ENCODE peak calls at places on chromosomes 1 and 21, in five cellular contexts. One of them, this sample, is unnamed.
A peak's percentile ranks its signal among the peaks of the same experiment; 100 is the strongest.

GRCh38 chr1:1847061-1847460 is 43.8 kb downstream of the GNB1 start:
- DNase-seq in astrocyte of the spinal cord: no peak
- DNase-seq in cardiac fibroblast: no peak
- DNase-seq in GM12878: no peak
- DNase-seq in H1: no peak
- DNase-seq in this sample: no peak

GRCh38 chr1:28449904-28450303 is 55.9 kb upstream of the RCC1 start:
- DNase-seq in cardiac fibroblast: peak; percentile 68
- DNase-seq in astrocyte of the spinal cord: peak; percentile 71
- DNase-seq in H1: no peak
- DNase-seq in GM12878: peak; percentile 36
- DNase-seq in this sample: no peak

GRCh38 chr1:185973645-185974044 is 239.5 kb downstream of the HMCN1 start:
- DNase-seq in astrocyte of the spinal cord: peak; percentile 98
- DNase-seq in GM12878: no peak
- DNase-seq in cardiac fibroblast: peak; percentile 94
- DNase-seq in H1: no peak
- DNase-seq in this sample: peak; percentile 87

GRCh38 chr1:223748773-223749733 is 36.7 kb downstream of the CAPN2 start:
- DNase-seq in GM12878: no peak
- DNase-seq in H1: no peak
- DNase-seq in cardiac fibroblast: peak; percentile 66
- DNase-seq in astrocyte of the spinal cord: peak; percentile 72
- DNase-seq in this sample: no peak

GRCh38 chr1:7826363-7826762 is 26.5 kb downstream of the UTS2 start:
- DNase-seq in GM12878: no peak
- DNase-seq in H1: no peak
- DNase-seq in cardiac fibroblast: no peak
- DNase-seq in astrocyte of the spinal cord: no peak
- DNase-seq in this sample: no peak

GRCh38 chr1:54096491-54097235 is 43.3 kb downstream of the TCEANC2 start:
- DNase-seq in GM12878: no peak
- DNase-seq in astrocyte of the spinal cord: no peak
- DNase-seq in H1: no peak
- DNase-seq in cardiac fibroblast: no peak
- DNase-seq in this sample: no peak

GRCh38 chr1:39398278-39399010 is 93.0 kb upstream of the BMP8A start:
- DNase-seq in H1: no peak
- DNase-seq in GM12878: no peak
- DNase-seq in astrocyte of the spinal cord: peak; percentile 98
- DNase-seq in cardiac fibroblast: peak; percentile 98
- DNase-seq in this sample: peak; percentile 90

GRCh38 chr1:240706150-240706904 is 94.4 kb upstream of the GREM2 start:
- DNase-seq in GM12878: no peak
- DNase-seq in cardiac fibroblast: no peak
- DNase-seq in H1: no peak
- DNase-seq in astrocyte of the spinal cord: no peak
- DNase-seq in this sample: peak; percentile 47

DNA sequence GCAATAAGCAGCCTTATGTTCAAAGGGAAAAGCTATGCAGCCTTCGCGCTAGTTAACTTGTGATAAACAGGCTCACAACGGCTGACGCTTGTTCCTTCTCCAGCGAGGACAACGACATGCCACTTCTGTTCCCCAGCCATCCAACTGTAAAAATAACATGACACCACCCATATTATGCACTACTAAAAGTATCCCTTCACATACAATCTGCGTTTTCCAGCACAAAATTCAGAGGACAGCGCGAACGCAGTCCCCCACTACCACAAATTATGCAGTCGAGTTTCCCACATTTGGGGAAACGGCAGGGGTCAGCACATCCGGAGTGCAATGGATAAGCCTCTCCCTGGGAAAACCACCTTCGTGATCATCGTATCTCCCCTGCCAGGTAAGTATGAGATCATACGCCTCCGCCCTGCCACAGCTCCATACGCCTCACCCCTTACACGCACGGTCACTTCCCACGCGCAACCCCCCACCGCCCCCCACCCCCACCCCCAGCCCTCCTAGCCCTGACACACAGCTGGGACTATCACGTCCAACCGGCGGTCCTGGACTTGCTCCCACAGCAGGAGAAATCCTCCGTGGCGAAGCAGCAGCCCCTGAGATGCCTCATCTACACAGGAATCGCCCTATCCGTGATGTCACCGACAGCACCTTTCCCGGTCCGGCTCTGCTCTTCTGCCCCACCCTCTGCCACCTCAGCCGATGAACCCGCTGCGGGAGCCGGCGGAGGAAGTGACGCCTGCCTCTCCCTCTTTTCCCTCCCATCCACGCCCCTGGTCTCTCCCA is 120.8 kb downstream of the PPIAL4G start:
- DNase-seq in H1: peak; percentile 56
- DNase-seq in cardiac fibroblast: no peak
- DNase-seq in astrocyte of the spinal cord: peak; percentile 48
- DNase-seq in GM12878: peak; percentile 35
- DNase-seq in this sample: no peak
- H3K4me3 ChIP-seq in H1: peak overlapping the region; percentile 53
- H3K4me3 ChIP-seq in cardiac fibroblast: peak overlapping the region; percentile 27
- H3K4me3 ChIP-seq in astrocyte of the spinal cord: peak overlapping the region; percentile 44
- H3K4me3 ChIP-seq in GM12878: no peak overlapping the region
- H3K4me3 ChIP-seq in this sample: peak overlapping the region; percentile 40

GRCh38 chr1:15410223-15410883 is 665 bp downstream of the EFHD2 start:
- DNase-seq in cardiac fibroblast: no peak
- DNase-seq in H1: no peak
- DNase-seq in GM12878: no peak
- DNase-seq in astrocyte of the spinal cord: no peak
- DNase-seq in this sample: no peak

GRCh38 chr1:15412843-15413242 is 3.2 kb downstream of the EFHD2 start:
- DNase-seq in cardiac fibroblast: no peak
- DNase-seq in H1: no peak
- DNase-seq in GM12878: no peak
- DNase-seq in astrocyte of the spinal cord: no peak
- DNase-seq in this sample: no peak

GRCh38 chr1:15412488-15412800 is 2.8 kb downstream of the EFHD2 start:
- DNase-seq in astrocyte of the spinal cord: no peak
- DNase-seq in H1: no peak
- DNase-seq in GM12878: no peak
- DNase-seq in cardiac fibroblast: no peak
- DNase-seq in this sample: no peak

GRCh38 chr1:15410884-15411245 is 1.2 kb downstream of the EFHD2 start:
- DNase-seq in cardiac fibroblast: no peak
- DNase-seq in H1: no peak
- DNase-seq in GM12878: no peak
- DNase-seq in astrocyte of the spinal cord: no peak
- DNase-seq in this sample: no peak

DNA sequence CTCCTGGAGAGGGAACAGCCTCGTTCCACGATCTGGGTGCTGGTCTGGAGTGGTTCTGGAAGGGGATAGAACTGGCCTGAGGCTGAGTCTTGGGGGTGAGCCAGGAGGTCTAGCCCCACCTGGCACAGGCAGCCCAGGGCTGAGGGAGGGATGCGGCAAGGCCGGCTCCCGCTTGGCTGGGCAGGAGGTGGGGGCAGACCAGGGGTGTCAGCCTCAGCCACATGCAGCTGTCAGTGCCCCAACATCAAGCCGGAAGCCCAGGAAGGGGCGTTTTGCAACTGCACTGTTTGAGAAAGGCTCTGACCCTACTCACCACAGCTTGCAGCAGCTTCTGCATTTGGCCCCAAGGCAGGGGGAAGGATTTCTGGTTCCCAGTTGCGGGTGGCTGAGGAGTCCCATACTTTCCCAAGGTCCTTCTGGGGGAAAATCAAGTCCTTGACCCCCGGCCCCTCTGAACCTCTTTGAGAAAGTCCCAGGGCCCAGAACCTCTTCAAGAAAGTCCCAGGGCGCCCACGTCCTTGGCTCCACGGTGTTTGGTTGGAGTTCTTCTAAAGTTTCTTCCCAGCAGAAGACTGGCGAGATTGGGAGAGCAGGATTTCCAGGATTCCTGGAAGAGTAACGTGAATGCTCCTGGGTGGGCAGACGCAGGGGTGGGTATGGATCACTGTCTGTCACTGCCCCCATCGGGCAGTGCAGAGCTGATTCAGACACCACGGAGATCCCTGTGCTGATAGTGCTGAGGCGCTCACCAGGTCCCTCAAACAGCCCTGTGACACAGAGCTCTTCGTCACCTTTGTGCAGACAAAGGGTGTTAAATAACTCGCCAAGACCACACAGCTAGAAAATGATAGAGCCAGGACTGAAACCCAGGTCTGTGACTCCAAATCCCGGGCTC is 2.2 kb downstream of the EFHD2 start:
- DNase-seq in H1: no peak
- DNase-seq in astrocyte of the spinal cord: no peak
- DNase-seq in GM12878: no peak
- DNase-seq in cardiac fibroblast: peak; percentile 16
- DNase-seq in this sample: no peak
- H3K4me3 ChIP-seq in H1: no peak overlapping the region
- H3K4me3 ChIP-seq in astrocyte of the spinal cord: peak overlapping the region; percentile 84
- H3K4me3 ChIP-seq in GM12878: peak overlapping the region; percentile 97
- H3K4me3 ChIP-seq in cardiac fibroblast: peak overlapping the region; percentile 4
- H3K4me3 ChIP-seq in this sample: peak overlapping the region; percentile 89

DNA sequence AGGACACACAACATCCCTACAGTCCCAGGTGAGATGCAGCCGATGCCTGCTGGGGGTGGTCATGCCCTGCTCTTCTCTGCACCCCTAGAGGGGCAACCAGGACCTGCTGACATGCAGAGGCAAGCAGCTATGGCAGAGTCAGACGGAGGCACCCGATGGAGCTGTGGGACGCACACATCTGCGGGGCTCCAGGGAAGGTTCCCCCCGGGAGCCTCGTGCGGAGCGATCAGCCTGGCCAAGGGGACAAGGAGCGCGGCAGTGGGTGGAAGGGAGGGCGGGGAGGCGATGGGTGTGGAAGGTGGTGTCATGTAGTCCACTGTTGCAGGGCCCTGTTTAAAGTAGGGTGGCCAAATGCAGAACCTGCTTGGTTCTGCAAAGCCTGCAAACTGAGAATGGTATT is 143.0 kb upstream of the AJAP1 start:
- DNase-seq in cardiac fibroblast: no peak
- DNase-seq in GM12878: no peak
- DNase-seq in H1: no peak
- DNase-seq in astrocyte of the spinal cord: no peak
- DNase-seq in this sample: no peak
- H3K4me3 ChIP-seq in cardiac fibroblast: no peak overlapping the region
- H3K4me3 ChIP-seq in GM12878: no peak overlapping the region
- H3K4me3 ChIP-seq in H1: no peak overlapping the region
- H3K4me3 ChIP-seq in astrocyte of the spinal cord: no peak overlapping the region
- H3K4me3 ChIP-seq in this sample: no peak overlapping the region

GRCh38 chr21:31886896-31887595 is 14.2 kb downstream of the HUNK start:
- DNase-seq in astrocyte of the spinal cord: no peak
- DNase-seq in H1: no peak
- DNase-seq in cardiac fibroblast: no peak
- DNase-seq in GM12878: no peak
- DNase-seq in this sample: no peak

GRCh38 chr21:31885146-31885545 is 12.3 kb downstream of the HUNK start:
- DNase-seq in H1: no peak
- DNase-seq in GM12878: no peak
- DNase-seq in cardiac fibroblast: no peak
- DNase-seq in astrocyte of the spinal cord: no peak
- DNase-seq in this sample: no peak

GRCh38 chr21:31892686-31893085 is 19.9 kb downstream of the HUNK start:
- DNase-seq in cardiac fibroblast: no peak
- DNase-seq in GM12878: no peak
- DNase-seq in H1: no peak
- DNase-seq in astrocyte of the spinal cord: no peak
- DNase-seq in this sample: no peak

GRCh38 chr21:31887596-31887920 is 14.7 kb downstream of the HUNK start:
- DNase-seq in GM12878: no peak
- DNase-seq in cardiac fibroblast: no peak
- DNase-seq in H1: no peak
- DNase-seq in astrocyte of the spinal cord: no peak
- DNase-seq in this sample: no peak

DNA sequence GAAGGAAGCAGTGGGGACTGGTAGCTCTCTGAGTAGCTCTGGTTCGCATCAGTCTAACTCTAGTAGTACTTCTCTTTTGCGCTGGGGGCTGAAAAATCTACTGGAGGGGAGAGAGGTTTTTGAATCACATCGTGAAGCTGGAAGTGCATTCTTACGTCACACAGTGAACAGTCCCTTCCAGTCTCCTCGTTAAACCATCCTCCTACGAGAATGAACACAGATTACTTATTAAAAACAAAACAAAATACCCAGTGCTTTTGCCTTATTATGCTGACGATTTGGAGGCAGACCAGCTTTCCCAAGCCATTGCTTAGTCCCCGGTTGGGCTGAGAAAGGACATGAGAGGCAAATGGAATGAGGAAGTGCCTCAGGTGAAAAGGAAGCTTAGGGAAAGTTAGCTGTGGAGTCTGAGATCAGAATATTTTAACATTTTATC is 16.1 kb downstream of the HUNK start:
- DNase-seq in GM12878: no peak
- DNase-seq in cardiac fibroblast: no peak
- DNase-seq in H1: no peak
- DNase-seq in astrocyte of the spinal cord: no peak
- DNase-seq in this sample: no peak
- H3K4me3 ChIP-seq in GM12878: no peak overlapping the region
- H3K4me3 ChIP-seq in cardiac fibroblast: no peak overlapping the region
- H3K4me3 ChIP-seq in H1: no peak overlapping the region
- H3K4me3 ChIP-seq in astrocyte of the spinal cord: no peak overlapping the region
- H3K4me3 ChIP-seq in this sample: no peak overlapping the region